ENCODE peak calls at places on chromosomes 2 and 18, in six cellular contexts. One of them, this sample, is unnamed.

GRCh38 chr18:5417342-5417741 is 121.8 kb upstream of the ZBTB14 start:
- DNase-seq in HepG2: no peak
- DNase-seq in GM12878: no peak
- DNase-seq in H1: no peak
- DNase-seq in K562: no peak
- DNase-seq in HCT116: no peak
- DNase-seq in this sample: no peak

GRCh38 chr18:8455661-8456614 is 153.3 kb upstream of the RAB12 start:
- DNase-seq in GM12878: no peak
- DNase-seq in HepG2: no peak
- DNase-seq in HCT116: no peak
- DNase-seq in K562: no peak
- DNase-seq in H1: no peak
- DNase-seq in this sample: no peak

GRCh38 chr2:85843543-85843942 is 45.2 kb downstream of the ST3GAL5 start:
- DNase-seq in HCT116: no peak
- DNase-seq in K562: peak
- DNase-seq in GM12878: no peak
- DNase-seq in HepG2: no peak
- DNase-seq in H1: peak
- DNase-seq in this sample: no peak

GRCh38 chr2:189552991-189553404 is 27.6 kb downstream of the SLC40A1 start:
- DNase-seq in HCT116: no peak
- DNase-seq in K562: no peak
- DNase-seq in H1: no peak
- DNase-seq in GM12878: no peak
- DNase-seq in HepG2: peak
- DNase-seq in this sample: peak

GRCh38 chr18:966095-967036 is 61.7 kb downstream of the ADCYAP1 start:
- DNase-seq in GM12878: no peak
- DNase-seq in K562: no peak
- DNase-seq in HCT116: no peak
- DNase-seq in H1: no peak
- DNase-seq in HepG2: no peak
- DNase-seq in this sample: no peak

GRCh38 chr2:70984576-70985282 is 6.3 kb downstream of the ANKRD53 start:
- DNase-seq in GM12878: no peak
- DNase-seq in HepG2: no peak
- DNase-seq in K562: peak
- DNase-seq in HCT116: peak
- DNase-seq in H1: peak
- DNase-seq in this sample: peak

GRCh38 chr2:45938649-45939511 is 287.4 kb downstream of the PRKCE start:
- DNase-seq in K562: no peak
- DNase-seq in GM12878: no peak
- DNase-seq in HCT116: peak
- DNase-seq in HepG2: peak
- DNase-seq in H1: no peak
- DNase-seq in this sample: peak

GRCh38 chr2:59790186-59791142 is 763.0 kb downstream of the BCL11A start:
- DNase-seq in HepG2: no peak
- DNase-seq in HCT116: no peak
- DNase-seq in H1: no peak
- DNase-seq in K562: no peak
- DNase-seq in GM12878: no peak
- DNase-seq in this sample: no peak

GRCh38 chr2:113068706-113069485 is 1.1 kb downstream of the IL1F10 start:
- DNase-seq in HepG2: no peak
- DNase-seq in K562: no peak
- DNase-seq in HCT116: no peak
- DNase-seq in GM12878: no peak
- DNase-seq in H1: no peak
- DNase-seq in this sample: no peak

GRCh38 chr18:74256190-74256589 is 35.6 kb downstream of the CYB5A start:
- DNase-seq in H1: no peak
- DNase-seq in HepG2: no peak
- DNase-seq in HCT116: no peak
- DNase-seq in GM12878: no peak
- DNase-seq in K562: no peak
- DNase-seq in this sample: no peak

GRCh38 chr18:7600528-7601248 is 33.6 kb downstream of the PTPRM start:
- DNase-seq in H1: no peak
- DNase-seq in GM12878: no peak
- DNase-seq in HepG2: no peak
- DNase-seq in HCT116: no peak
- DNase-seq in K562: no peak
- DNase-seq in this sample: no peak

GRCh38 chr18:12048827-12049175 is 44.8 kb upstream of the ANKRD62 start:
- DNase-seq in H1: no peak
- DNase-seq in HepG2: no peak
- DNase-seq in K562: no peak
- DNase-seq in GM12878: no peak
- DNase-seq in HCT116: no peak
- DNase-seq in this sample: no peak

GRCh38 chr2:9644603-9645002 is 13.8 kb upstream of the YWHAQ start:
- DNase-seq in HCT116: no peak
- DNase-seq in K562: no peak
- DNase-seq in HepG2: no peak
- DNase-seq in GM12878: no peak
- DNase-seq in H1: no peak
- DNase-seq in this sample: no peak

DNA sequence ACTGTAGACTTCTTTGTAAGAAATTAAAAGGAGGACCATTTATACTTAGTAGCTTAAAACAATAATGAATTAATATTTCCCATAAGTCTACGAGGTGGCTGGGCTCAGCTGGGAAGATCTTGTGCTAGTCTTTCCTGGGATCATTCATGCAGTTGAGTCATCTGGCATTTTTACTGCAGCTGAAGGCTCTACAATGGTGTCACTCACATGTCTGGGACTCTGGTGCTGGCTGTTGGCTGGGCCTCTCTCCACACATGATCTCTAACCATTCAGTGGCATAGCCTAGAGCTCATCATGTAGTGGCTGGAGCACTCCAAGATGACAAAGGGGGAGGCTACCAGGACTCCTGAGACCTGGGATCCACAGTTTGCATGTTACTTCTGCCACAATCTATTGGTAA is 35.5 kb downstream of the CLASP1 start:
- DNase-seq in HepG2: no peak
- DNase-seq in K562: no peak
- DNase-seq in H1: no peak
- DNase-seq in HCT116: no peak
- DNase-seq in GM12878: no peak
- DNase-seq in this sample: no peak
- TF ChIP-seq MAX in HepG2: no peak
- TF ChIP-seq MAX in K562: no peak
- TF ChIP-seq MAX in H1: no peak
- TF ChIP-seq MAX in HCT116: no peak
- TF ChIP-seq MAX in GM12878: no peak
- TF ChIP-seq MAX in this sample: no peak

DNA sequence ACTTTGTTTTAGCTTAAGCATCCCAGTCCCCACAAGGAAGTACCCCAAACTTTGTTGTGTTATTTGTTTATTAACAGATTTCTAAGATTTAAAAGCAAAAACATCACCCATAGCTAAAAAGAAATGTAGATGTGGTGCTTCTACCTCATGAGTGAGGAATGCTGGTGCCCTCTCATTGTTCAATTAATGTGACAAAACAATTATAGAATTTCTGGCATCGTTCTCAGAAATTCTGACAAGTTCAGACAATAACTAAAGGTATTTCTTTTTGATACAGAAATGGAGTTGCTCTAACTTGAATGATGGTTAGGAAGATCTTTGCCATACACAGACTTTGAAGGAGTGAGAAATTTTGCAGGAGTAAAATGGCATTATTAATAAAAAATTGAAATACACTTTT is 42.9 kb downstream of the SPRED2 start:
- DNase-seq in K562: no peak
- DNase-seq in HCT116: no peak
- DNase-seq in GM12878: no peak
- DNase-seq in H1: no peak
- DNase-seq in HepG2: no peak
- DNase-seq in this sample: no peak
- H3K27ac ChIP-seq in K562: no peak
- H3K27ac ChIP-seq in HCT116: no peak
- H3K27ac ChIP-seq in GM12878: peak
- H3K27ac ChIP-seq in H1: no peak
- H3K27ac ChIP-seq in HepG2: no peak
- H3K27ac ChIP-seq in this sample: no peak

GRCh38 chr2:222300725-222301295 is 2.0 kb upstream of the PAX3 start:
- DNase-seq in K562: no peak
- DNase-seq in HCT116: no peak
- DNase-seq in GM12878: no peak
- DNase-seq in H1: no peak
- DNase-seq in HepG2: no peak
- DNase-seq in this sample: no peak

GRCh38 chr2:222303045-222303827 is 4.4 kb upstream of the PAX3 start:
- DNase-seq in GM12878: no peak
- DNase-seq in HCT116: no peak
- DNase-seq in H1: peak
- DNase-seq in K562: no peak
- DNase-seq in HepG2: no peak
- DNase-seq in this sample: no peak

GRCh38 chr2:222299926-222300724 is 1.3 kb upstream of the PAX3 start:
- DNase-seq in HepG2: no peak
- DNase-seq in H1: peak
- DNase-seq in HCT116: no peak
- DNase-seq in K562: no peak
- DNase-seq in GM12878: no peak
- DNase-seq in this sample: no peak

GRCh38 chr2:222302178-222303018 is 3.6 kb upstream of the PAX3 start:
- DNase-seq in K562: no peak
- DNase-seq in HCT116: no peak
- DNase-seq in HepG2: no peak
- DNase-seq in GM12878: no peak
- DNase-seq in H1: peak
- DNase-seq in this sample: no peak

GRCh38 chr2:222301296-222301997 is 2.6 kb upstream of the PAX3 start:
- DNase-seq in HepG2: no peak
- DNase-seq in HCT116: no peak
- DNase-seq in K562: no peak
- DNase-seq in GM12878: no peak
- DNase-seq in H1: peak
- DNase-seq in this sample: no peak
- TF ChIP-seq EZH2 in HepG2: no peak
- TF ChIP-seq EZH2 in HCT116: no peak
- TF ChIP-seq EZH2 in K562: no peak
- TF ChIP-seq EZH2 in GM12878: no peak
- TF ChIP-seq EZH2 in H1: peak
- TF ChIP-seq EZH2 in this sample: peak

GRCh38 chr2:241225545-241225944 is 37.1 kb downstream of the ANO7 start:
- DNase-seq in K562: no peak
- DNase-seq in GM12878: no peak
- DNase-seq in H1: no peak
- DNase-seq in HCT116: no peak
- DNase-seq in HepG2: no peak
- DNase-seq in this sample: no peak

GRCh38 chr2:241223211-241224067 is 35.0 kb downstream of the ANO7 start:
- DNase-seq in HepG2: peak
- DNase-seq in K562: no peak
- DNase-seq in GM12878: no peak
- DNase-seq in HCT116: no peak
- DNase-seq in H1: no peak
- DNase-seq in this sample: peak

GRCh38 chr2:241224851-241225438 is 36.5 kb downstream of the ANO7 start:
- DNase-seq in HepG2: no peak
- DNase-seq in GM12878: no peak
- DNase-seq in HCT116: no peak
- DNase-seq in K562: no peak
- DNase-seq in H1: no peak
- DNase-seq in this sample: no peak

GRCh38 chr2:241225983-241226382 is 37.5 kb downstream of the ANO7 start:
- DNase-seq in HCT116: no peak
- DNase-seq in HepG2: no peak
- DNase-seq in GM12878: no peak
- DNase-seq in H1: no peak
- DNase-seq in K562: no peak
- DNase-seq in this sample: no peak

GRCh38 chr2:241224068-241224850 is 35.8 kb downstream of the ANO7 start:
- DNase-seq in H1: no peak
- DNase-seq in K562: no peak
- DNase-seq in HepG2: peak
- DNase-seq in HCT116: no peak
- DNase-seq in GM12878: no peak
- DNase-seq in this sample: peak
- TF ChIP-seq MAX in H1: no peak
- TF ChIP-seq MAX in K562: no peak
- TF ChIP-seq MAX in HepG2: peak
- TF ChIP-seq MAX in HCT116: no peak
- TF ChIP-seq MAX in GM12878: no peak
- TF ChIP-seq MAX in this sample: no peak

GRCh38 chr2:3633089-3633981 is 24.7 kb upstream of the ALLC start:
- DNase-seq in K562: no peak
- DNase-seq in H1: peak
- DNase-seq in HCT116: no peak
- DNase-seq in GM12878: no peak
- DNase-seq in HepG2: no peak
- DNase-seq in this sample: no peak
- H3K27ac ChIP-seq in K562: no peak
- H3K27ac ChIP-seq in H1: no peak
- H3K27ac ChIP-seq in HCT116: no peak
- H3K27ac ChIP-seq in GM12878: no peak
- H3K27ac ChIP-seq in HepG2: no peak
- H3K27ac ChIP-seq in this sample: no peak

DNA sequence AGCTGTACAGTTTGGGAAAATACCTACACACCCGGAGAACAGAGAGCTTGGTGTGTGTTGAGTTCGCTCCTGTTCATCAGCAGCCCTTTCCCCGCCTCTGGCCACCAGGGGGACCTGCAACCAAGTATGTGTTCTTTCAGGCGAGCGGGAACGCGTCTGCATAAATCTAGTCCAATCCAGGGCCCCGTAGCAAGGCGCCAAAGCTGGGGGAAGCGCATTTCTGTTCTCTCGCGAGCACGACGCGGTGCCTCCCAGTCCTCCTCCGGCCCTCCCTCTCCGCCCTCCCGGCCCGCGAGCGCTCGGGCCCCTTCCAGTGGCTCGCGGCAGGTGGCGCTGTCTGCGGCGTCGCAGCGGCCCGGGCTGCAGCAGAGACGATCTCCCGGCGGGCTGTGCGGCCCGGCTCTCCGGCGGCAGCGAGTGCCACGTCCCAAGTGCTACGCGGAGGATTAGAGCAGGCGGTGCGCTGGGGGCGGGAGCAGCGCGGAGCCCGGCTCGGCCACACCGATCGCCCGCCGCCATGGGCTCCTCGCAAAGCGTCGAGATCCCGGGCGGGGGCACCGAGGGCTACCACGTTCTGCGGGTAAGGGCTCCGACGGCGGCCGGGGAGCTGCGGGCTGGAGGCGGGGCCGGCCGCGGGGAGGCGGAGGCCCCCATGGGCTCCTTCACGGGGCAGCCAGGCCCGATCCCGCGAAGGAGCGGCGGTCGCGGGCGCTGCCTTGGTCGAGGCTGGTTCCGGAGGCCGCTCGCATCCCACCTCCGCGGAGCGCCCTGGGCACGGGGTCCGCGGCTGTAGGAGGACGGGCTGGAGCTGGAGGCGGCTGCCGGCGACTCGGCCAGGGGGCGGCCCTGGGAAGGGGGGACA is at the start of gene GORASP2:
- DNase-seq in GM12878: peak
- DNase-seq in H1: peak
- DNase-seq in HepG2: peak
- DNase-seq in HCT116: peak
- DNase-seq in K562: peak
- DNase-seq in this sample: peak
- TF ChIP-seq EZH2 in GM12878: no peak
- TF ChIP-seq EZH2 in H1: no peak
- TF ChIP-seq EZH2 in HepG2: no peak
- TF ChIP-seq EZH2 in HCT116: no peak
- TF ChIP-seq EZH2 in K562: no peak
- TF ChIP-seq EZH2 in this sample: no peak